ENCODE peak calls at places on chromosome 10, in five cellular contexts. Y is mammary epithelial cell, X is kidney, F is left lung, O is ovary. H is an unnamed sample.

GRCh38 chr10:22710139-22710745 is 4.1 kb downstream of the PIP4K2A start:
- DNase-seq in Y (no peak), F (no peak), O (no peak), X (no peak), H (peak; percentile 55)

GRCh38 chr10:88243847-88244730 is 339.0 kb downstream of the RNLS start:
- DNase-seq in Y (no peak), F (peak; percentile 51), O (peak; percentile 77), X (peak; percentile 87), H (peak; percentile 46)

GRCh38 chr10:110765513-110766375 is 106.0 kb upstream of the PDCD4 start:
- DNase-seq in O (no peak), Y (no peak), F (no peak), X (no peak), H (no peak)

GRCh38 chr10:104120903-104121484 is 977 bp upstream of the SFR1 start:
- DNase-seq in Y (peak; percentile 99), X (peak; percentile 95), O (peak; percentile 85), F (peak; percentile 94), H (peak; percentile 95)

GRCh38 chr10:3312403-3312802 is 139.8 kb upstream of the PITRM1 start:
- DNase-seq in O (no peak), F (no peak), Y (no peak), X (no peak), H (no peak)

GRCh38 chr10:17216217-17216900 is 11.7 kb upstream of the VIM start:
- DNase-seq in Y (peak; percentile 97), F (peak; percentile 66), X (no peak), O (no peak), H (peak; percentile 49)

GRCh38 chr10:15720635-15721310 is 1.1 kb upstream of the ITGA8 start:
- DNase-seq in Y (no peak), F (no peak), O (no peak), X (no peak), H (no peak)

GRCh38 chr10:98041352-98042043 is 11.1 kb upstream of the CRTAC1 start:
- DNase-seq in F (no peak), O (no peak), Y (peak; percentile 43), X (no peak), H (peak; percentile 68)

GRCh38 chr10:78784454-78785414 is 284.0 kb upstream of the ZMIZ1 start:
- DNase-seq in O (no peak), X (no peak), F (no peak), Y (no peak), H (no peak)

GRCh38 chr10:50585921-50586739 is 37.6 kb downstream of the SGMS1 start:
- DNase-seq in O (no peak), F (no peak), X (no peak), Y (peak; percentile 60), H (no peak)

GRCh38 chr10:561721-562120 is 127.7 kb downstream of the DIP2C start:
- DNase-seq in O (no peak), Y (no peak), F (no peak), X (no peak), H (no peak)

GRCh38 chr10:129609551-129609950 is 142.5 kb downstream of the MGMT start:
- DNase-seq in Y (no peak), F (no peak), X (no peak), O (no peak), H (no peak)

GRCh38 chr10:58806970-58807630 is 294.4 kb downstream of the BICC1 start:
- DNase-seq in F (no peak), O (no peak), X (no peak), Y (peak; percentile 77), H (no peak)

GRCh38 chr10:125401462-125401861 is 241.1 kb upstream of the CTBP2 start:
- DNase-seq in X (no peak), F (no peak), O (no peak), Y (no peak), H (no peak)

GRCh38 chr10:33706746-33707145 is 372.3 kb upstream of the NRP1 start:
- DNase-seq in F (no peak), O (no peak), Y (peak; percentile 21), X (no peak), H (no peak)

GRCh38 chr10:33237736-33238624 is 96.5 kb downstream of the NRP1 start:
- DNase-seq in Y (peak; percentile 95), F (no peak), X (no peak), O (no peak), H (no peak)

GRCh38 chr10:31272841-31273240 is 46.2 kb upstream of the ZEB1 start:
- DNase-seq in F (no peak), X (no peak), Y (no peak), O (no peak), H (no peak)

GRCh38 chr10:69913586-69913985 is 111.9 kb downstream of the COL13A1 start:
- DNase-seq in F (no peak), O (no peak), X (no peak), Y (no peak), H (no peak)

GRCh38 chr10:113782367-113782766 is 30.9 kb downstream of the PLEKHS1 start:
- DNase-seq in O (no peak), X (no peak), F (no peak), Y (no peak), H (no peak)

GRCh38 chr10:35507519-35508109 is 97.5 kb upstream of the GJD4 start:
- DNase-seq in Y (no peak), O (no peak), X (no peak), F (no peak), H (no peak)

GRCh38 chr10:132644544-132645530 is 107.2 kb downstream of the INPP5A start:
- DNase-seq in F (peak; percentile 68), Y (no peak), X (peak; percentile 66), O (peak; percentile 24), H (peak; percentile 39)

GRCh38 chr10:4867520-4868356 is 41.7 kb downstream of the AKR1E2 start:
- DNase-seq in F (no peak), O (no peak), X (no peak), Y (no peak), H (no peak)

GRCh38 chr10:7756360-7756992 is 31.3 kb downstream of the KIN start:
- DNase-seq in O (no peak), Y (peak; percentile 14), F (no peak), X (no peak), H (no peak)

GRCh38 chr10:86376852-86377796 is 10.5 kb upstream of the GRID1 start:
- DNase-seq in Y (peak; percentile 52), F (peak; percentile 97), X (peak; percentile 87), O (peak; percentile 81), H (peak; percentile 85)

GRCh38 chr10:70328987-70329386 is 45.2 kb upstream of the NPFFR1 start:
- DNase-seq in F (no peak), X (no peak), Y (peak; percentile 35), O (no peak), H (no peak)

GRCh38 chr10:76129213-76129612 is 697.8 kb downstream of the LRMDA start:
- DNase-seq in O (no peak), F (no peak), X (no peak), Y (no peak), H (no peak)

DNA sequence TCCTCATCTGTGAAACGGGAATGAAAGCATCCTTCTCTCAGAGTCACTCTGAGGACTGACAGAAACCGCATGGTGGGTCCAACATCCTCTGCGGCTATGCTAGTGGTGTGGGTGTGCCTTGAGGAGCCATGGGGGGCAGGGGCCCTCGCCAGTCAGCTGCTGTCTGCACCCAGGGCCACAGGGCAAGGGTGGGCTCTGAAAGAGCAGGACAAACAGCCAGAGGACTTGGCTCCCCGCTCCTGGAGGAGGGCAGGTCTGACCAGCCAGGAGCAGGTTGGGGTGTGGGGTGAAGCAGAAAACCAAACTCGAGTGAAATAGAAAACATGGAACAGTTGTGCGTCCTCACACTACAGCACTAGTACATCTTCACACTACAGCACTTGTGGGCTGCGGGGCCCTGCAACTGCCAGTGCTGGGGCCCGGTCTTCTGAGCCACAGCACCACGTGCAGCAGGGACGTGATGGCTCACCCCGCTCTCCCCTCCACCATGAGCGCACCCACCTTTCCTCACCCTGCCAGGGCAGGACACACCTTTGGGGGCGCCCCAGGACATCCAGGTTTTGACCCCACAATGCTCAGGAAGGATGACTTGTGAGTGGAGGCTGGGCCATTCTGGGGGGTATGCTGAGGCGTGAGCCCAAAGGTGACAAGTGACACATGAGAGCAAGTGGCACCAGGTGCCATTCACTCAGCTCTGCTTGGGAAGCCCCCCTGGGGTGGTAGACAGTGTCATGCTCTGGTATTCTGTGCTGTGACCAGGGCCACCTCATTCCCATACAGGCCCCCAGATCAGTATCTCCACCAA is 96.1 kb upstream of the RET start:
- DNase-seq in O (peak; percentile 4), Y (no peak), X (peak; percentile 39), F (peak; percentile 63), H (no peak)
- H3K36me3 ChIP-seq in O (no peaks in the 10 kb centered on the region), Y (no peaks in the 10 kb centered on the region), X (no peaks in the 10 kb centered on the region), F (no peaks in the 10 kb centered on the region), H (no peaks in the 10 kb centered on the region)

GRCh38 chr10:71981868-71982230 is 17.7 kb downstream of the CHST3 start:
- DNase-seq in Y (no peak), O (peak; percentile 13), F (no peak), X (no peak), H (no peak)

GRCh38 chr10:71984126-71984797 is 20.1 kb downstream of the CHST3 start:
- DNase-seq in X (no peak), F (no peak), Y (no peak), O (no peak), H (no peak)

GRCh38 chr10:71981024-71981867 is 17.1 kb downstream of the CHST3 start:
- DNase-seq in X (no peak), O (peak; percentile 70), F (no peak), Y (peak; percentile 60), H (no peak)

GRCh38 chr10:71980181-71981023 is 16.2 kb downstream of the CHST3 start:
- DNase-seq in F (no peak), X (no peak), Y (no peak), O (peak; percentile 20), H (no peak)

GRCh38 chr10:71982269-71983178 is 18.3 kb downstream of the CHST3 start:
- DNase-seq in F (no peak), O (peak; percentile 22), X (no peak), Y (no peak), H (no peak)
- H3K4me1 ChIP-seq in F (peaks cover 23% of the 10 kb centered on the region), O (peaks cover 61% of the 10 kb centered on the region), X (peaks cover 39% of the 10 kb centered on the region), Y (peaks cover 50% of the 10 kb centered on the region), H (peaks cover 90% of the 10 kb centered on the region)

GRCh38 chr10:80203835-80204148 is 1.5 kb downstream of the ANXA11 start:
- DNase-seq in Y (peak; percentile 14), F (no peak), X (no peak), O (no peak), H (no peak)
- H3K4me3 ChIP-seq in Y (peak overlapping the region; percentile 69), F (peak overlapping the region; percentile 81), X (peak overlapping the region; percentile 92), O (peak overlapping the region; percentile 90), H (peak overlapping the region; percentile 71)

GRCh38 chr10:13165177-13165576 is 3.8 kb downstream of the MCM10 start:
- DNase-seq in Y (no peak), F (no peak), X (no peak), O (no peak), H (no peak)

GRCh38 chr10:13162013-13162364 is 631 bp downstream of the MCM10 start:
- DNase-seq in X (no peak), Y (no peak), F (no peak), O (no peak), H (no peak)

GRCh38 chr10:13163859-13164258 is 2.5 kb downstream of the MCM10 start:
- DNase-seq in X (no peak), O (no peak), Y (no peak), F (no peak), H (no peak)

GRCh38 chr10:13167568-13167967 is 6.2 kb downstream of the MCM10 start:
- DNase-seq in X (no peak), F (no peak), Y (no peak), O (no peak), H (no peak)
- H3K36me3 ChIP-seq in X (no peaks in the 10 kb centered on the region), F (no peaks in the 10 kb centered on the region), Y (peaks cover 2% of the 10 kb centered on the region), O (no peaks in the 10 kb centered on the region), H (no peaks in the 10 kb centered on the region)